ENCODE peak calls at places on chromosomes 2 and 18, in nine cellular contexts. D, Q, H, E, I, S, N, V and J are unnamed samples.

GRCh38 chr2:15688924-15689568 is 97.4 kb downstream of the DDX1 start:
- DNase-seq in D (no peak), N (no peak), H (no peak), S (no peak), E (no peak), I (no peak), Q (no peak), V (no peak), J (no peak)

GRCh38 chr2:239363946-239364637 is 36.7 kb downstream of the HDAC4 start:
- DNase-seq in D (no peak), N (no peak), E (no peak), I (no peak), S (no peak), V (no peak), Q (no peak), H (no peak), J (no peak)

GRCh38 chr2:41112228-41112627 is 660.3 kb upstream of the SLC8A1 start:
- DNase-seq in Q (no peak), D (no peak), H (no peak), E (no peak), V (no peak), I (no peak), N (no peak), S (no peak), J (no peak)

GRCh38 chr2:221477697-221478096 is 94.4 kb downstream of the EPHA4 start:
- DNase-seq in Q (no peak), H (no peak), I (no peak), S (no peak), D (no peak), V (no peak), E (peak; percentile 55), N (no peak), J (no peak)

GRCh38 chr2:218081695-218082094 is 12.6 kb downstream of the RUFY4 start:
- DNase-seq in D (no peak), Q (no peak), I (no peak), V (no peak), H (peak; percentile 58), E (peak; percentile 95), N (no peak), S (no peak), J (no peak)

GRCh38 chr2:176582990-176583481 is 313.8 kb downstream of the MTX2 start:
- DNase-seq in D (no peak), H (peak; percentile 98), V (peak; percentile 65), N (peak; percentile 11), E (peak; percentile 86), S (peak; percentile 15), Q (no peak), I (peak; percentile 92), J (peak; percentile 70)

GRCh38 chr2:85642725-85643124 is 25.3 kb downstream of the SFTPB start:
- DNase-seq in S (no peak), E (no peak), H (no peak), I (no peak), Q (no peak), V (no peak), D (no peak), N (no peak), J (no peak)

GRCh38 chr18:25445430-25445829 is 93.5 kb upstream of the ZNF521 start:
- DNase-seq in V (no peak), Q (no peak), E (no peak), S (no peak), H (no peak), N (no peak), D (no peak), I (no peak), J (no peak)

GRCh38 chr2:96985630-96986385 is 572 bp downstream of the FAM178B start:
- DNase-seq in H (no peak), S (no peak), I (no peak), V (no peak), N (no peak), Q (no peak), E (no peak), D (no peak), J (no peak)

GRCh38 chr2:73175663-73176204 is 26.6 kb upstream of the NOTO start:
- DNase-seq in I (peak; percentile 75), V (no peak), Q (peak; percentile 75), E (peak; percentile 55), D (no peak), S (no peak), N (peak; percentile 85), H (peak; percentile 56), J (no peak)

GRCh38 chr2:64328415-64328722 is 125.6 kb upstream of the LGALSL start:
- DNase-seq in V (no peak), N (no peak), S (no peak), Q (peak; percentile 45), E (no peak), D (no peak), H (no peak), I (no peak), J (no peak)

GRCh38 chr2:3848776-3849175 is 145.4 kb downstream of the DCDC2C start:
- DNase-seq in D (no peak), N (no peak), Q (no peak), E (no peak), S (no peak), I (no peak), H (no peak), V (no peak), J (no peak)

GRCh38 chr18:28080876-28081300 is 96.0 kb downstream of the CDH2 start:
- DNase-seq in S (no peak), V (no peak), D (no peak), E (no peak), N (no peak), H (no peak), Q (no peak), I (no peak), J (no peak)